ENCODE peak calls at places on chromosomes 16 and 17, in eight cellular contexts. X is Peyer's patch, I is aorta, M is Caco-2, U is left cardiac atrium, A is astrocyte of the cerebellum, J is MM.1S, E is iris pigment epithelial cell. N is an unnamed sample.

GRCh38 chr17:78951967-78952551 is 26.9 kb upstream of the TIMP2 start:
- DNase-seq in X (no peak), I (no peak), M (no peak), U (no peak), A (no peak), J (no peak), E (peak; percentile 42), N (no peak)

GRCh38 chr16:54897930-54898329 is 32.7 kb upstream of the IRX5 start:
- DNase-seq in X (no peak), I (no peak), M (no peak), U (no peak), A (no peak), J (no peak), E (no peak), N (no peak)

GRCh38 chr17:40354191-40355122 is 10.1 kb downstream of the GJD3 start:
- DNase-seq in X (no peak), I (peak; percentile 40), M (no peak), U (no peak), A (no peak), J (no peak), E (no peak), N (no peak)

GRCh38 chr17:47218896-47219430 is 9.8 kb downstream of the MYL4 start:
- DNase-seq in X (no peak), I (no peak), M (no peak), U (peak; percentile 57), A (no peak), J (no peak), E (no peak), N (no peak)

GRCh38 chr17:68387485-68387884 is 69.8 kb downstream of the WIPI1 start:
- DNase-seq in X (no peak), I (no peak), M (no peak), U (no peak), A (no peak), J (no peak), E (no peak), N (no peak)

GRCh38 chr17:63911657-63912100 is 621 bp upstream of the CSHL1 start:
- DNase-seq in X (no peak), I (no peak), M (peak; percentile 66), U (no peak), A (no peak), J (peak; percentile 20), E (no peak), N (peak; percentile 41)

GRCh38 chr16:55853114-55853513 is 20.2 kb upstream of the CES1 start:
- DNase-seq in X (no peak), I (no peak), M (no peak), U (no peak), A (no peak), J (no peak), E (peak; percentile 12), N (no peak)

GRCh38 chr17:63450551-63450950 is 4.4 kb upstream of the CYB561 start:
- DNase-seq in X (no peak), I (no peak), M (no peak), U (peak; percentile 38), A (no peak), J (no peak), E (no peak), N (no peak)

GRCh38 chr17:55348749-55349354 is 72.8 kb downstream of the MMD start:
- DNase-seq in X (no peak), I (no peak), M (peak; percentile 68), U (peak; percentile 42), A (peak; percentile 13), J (peak; percentile 53), E (peak; percentile 52), N (peak; percentile 66)

GRCh38 chr17:70563301-70563820 is 394.0 kb downstream of the KCNJ2 start:
- DNase-seq in X (no peak), I (no peak), M (no peak), U (no peak), A (no peak), J (no peak), E (peak; percentile 31), N (no peak)

GRCh38 chr16:30054959-30055553 is 10.5 kb upstream of the ALDOA start:
- DNase-seq in X (peak; percentile 78), I (no peak), M (peak; percentile 47), U (no peak), A (no peak), J (peak; percentile 45), E (no peak), N (peak; percentile 67)

GRCh38 chr16:12455287-12455798 is 348.3 kb downstream of the CPPED1 start:
- DNase-seq in X (peak; percentile 78), I (peak; percentile 69), M (peak; percentile 73), U (peak; percentile 68), A (peak; percentile 28), J (peak; percentile 11), E (peak; percentile 66), N (peak; percentile 62)

GRCh38 chr16:70702624-70703023 is 16.8 kb upstream of the MTSS2 start:
- DNase-seq in X (no peak), I (no peak), M (no peak), U (no peak), A (no peak), J (no peak), E (no peak), N (no peak)

GRCh38 chr17:41654134-41654907 is 29.9 kb upstream of the KRT17 start:
- DNase-seq in X (peak; percentile 98), I (no peak), M (peak; percentile 60), U (no peak), A (no peak), J (no peak), E (no peak), N (peak; percentile 38)

GRCh38 chr16:57091200-57091989 is 988 bp upstream of the CPNE2 start:
- DNase-seq in X (peak; percentile 62), I (peak; percentile 80), M (peak; percentile 74), U (peak; percentile 61), A (no peak), J (no peak), E (peak; percentile 56), N (peak; percentile 65)

GRCh38 chr17:66508896-66509843 is 206.8 kb downstream of the PRKCA start:
- DNase-seq in X (peak; percentile 71), I (no peak), M (no peak), U (peak; percentile 31), A (no peak), J (no peak), E (peak; percentile 96), N (peak; percentile 87)

GRCh38 chr17:46851029-46851741 is at the start of gene WNT9B:
- DNase-seq in X (peak; percentile 87), I (no peak), M (peak; percentile 95), U (peak; percentile 54), A (no peak), J (no peak), E (no peak), N (peak; percentile 54)

GRCh38 chr17:44971776-44972483 is 3.8 kb upstream of the C1QL1 start:
- DNase-seq in X (no peak), I (no peak), M (no peak), U (no peak), A (no peak), J (no peak), E (peak; percentile 83), N (no peak)

GRCh38 chr17:78415821-78416301 is 37.4 kb downstream of the PGS1 start:
- DNase-seq in X (no peak), I (no peak), M (no peak), U (no peak), A (no peak), J (no peak), E (no peak), N (no peak)